ENCODE peak calls at places on chromosomes 3 and 15, in eight cellular contexts. L, D, Z, P, Y, H, W and U are unnamed samples.

GRCh38 chr3:100796556-100796955 is 87.3 kb downstream of the TFG start:
- DNase-seq in H (peak; percentile 9), W (peak; percentile 54), D (no peak), P (no peak), Y (no peak), L (no peak), Z (no peak), U (no peak)

GRCh38 chr15:51739056-51739455 is 1.6 kb upstream of the LYSMD2 start:
- DNase-seq in D (no peak), L (no peak), H (no peak), W (no peak), P (no peak), Y (no peak), Z (no peak), U (no peak)

GRCh38 chr3:21754839-21755238 is 3.8 kb upstream of the ZNF385D start:
- DNase-seq in D (no peak), Y (no peak), L (no peak), P (no peak), H (no peak), Z (no peak), W (no peak), U (no peak)

GRCh38 chr15:30023798-30024295 is 58.9 kb upstream of the GOLGA8J start:
- DNase-seq in H (no peak), W (peak; percentile 24), D (no peak), Z (no peak), P (no peak), L (no peak), Y (no peak), U (no peak)

GRCh38 chr3:112390783-112391641 is 58.1 kb downstream of the CD200 start:
- DNase-seq in Z (no peak), L (no peak), H (no peak), D (no peak), W (peak; percentile 79), Y (no peak), P (no peak), U (peak; percentile 64)

GRCh38 chr3:73786346-73786807 is 161.6 kb upstream of the PDZRN3 start:
- DNase-seq in Y (no peak), Z (no peak), L (no peak), D (no peak), W (peak; percentile 97), P (no peak), H (no peak), U (peak; percentile 93)

GRCh38 chr3:178436773-178437172 is 99.5 kb upstream of the KCNMB2 start:
- DNase-seq in Z (no peak), W (peak; percentile 69), L (no peak), Y (no peak), H (peak; percentile 32), P (peak; percentile 21), D (peak; percentile 25), U (no peak)

GRCh38 chr3:94159062-94159726 is 96.3 kb downstream of the NSUN3 start:
- DNase-seq in Z (peak; percentile 61), W (peak; percentile 67), P (no peak), H (no peak), Y (no peak), L (no peak), D (peak; percentile 9), U (no peak)

GRCh38 chr3:39101022-39101689 is 6.3 kb downstream of the GORASP1 start:
- DNase-seq in Y (no peak), Z (peak; percentile 28), D (peak; percentile 84), P (peak; percentile 79), H (peak; percentile 35), L (peak; percentile 44), W (peak; percentile 44), U (no peak)

GRCh38 chr15:89442671-89443307 is 53.6 kb downstream of the RHCG start:
- DNase-seq in L (peak; percentile 78), W (peak; percentile 32), H (peak; percentile 73), P (peak; percentile 51), D (peak; percentile 73), Z (peak; percentile 87), Y (no peak), U (no peak)

GRCh38 chr3:185176756-185177359 is 24.0 kb upstream of the C3orf70 start:
- DNase-seq in Y (peak; percentile 31), H (peak; percentile 54), Z (peak; percentile 52), W (peak; percentile 45), L (peak; percentile 46), D (peak; percentile 35), P (peak; percentile 21), U (no peak)

GRCh38 chr3:63875510-63875909 is 11.8 kb downstream of the ATXN7 start:
- DNase-seq in Y (no peak), H (no peak), P (no peak), D (no peak), Z (no peak), W (no peak), L (no peak), U (no peak)

GRCh38 chr15:85763157-85763556 is 31.6 kb downstream of the KLHL25 start:
- DNase-seq in W (no peak), D (no peak), H (no peak), Y (no peak), P (no peak), Z (no peak), L (no peak), U (no peak)

GRCh38 chr3:192851821-192852352 is 65.8 kb downstream of the MB21D2 start:
- DNase-seq in Z (no peak), L (no peak), Y (peak; percentile 38), P (no peak), H (no peak), D (no peak), W (peak; percentile 76), U (peak; percentile 84)

GRCh38 chr3:115858995-115859807 is 235.9 kb downstream of the GAP43 start:
- DNase-seq in L (no peak), P (no peak), H (peak; percentile 50), Z (no peak), W (no peak), Y (no peak), D (no peak), U (no peak)

GRCh38 chr3:33146791-33147445 is 33.1 kb downstream of the CRTAP start:
- DNase-seq in W (peak; percentile 65), H (no peak), Z (no peak), Y (no peak), L (no peak), P (no peak), D (no peak), U (no peak)

GRCh38 chr3:143000525-143000924 is 845 bp upstream of the U2SURP start:
- DNase-seq in D (peak; percentile 34), Z (no peak), L (no peak), W (peak; percentile 27), Y (no peak), H (no peak), P (no peak), U (no peak)

GRCh38 chr3:185280572-185281365 is 26.9 kb upstream of the EHHADH start:
- DNase-seq in W (peak; percentile 74), L (no peak), D (peak; percentile 61), H (peak; percentile 36), Y (no peak), Z (peak; percentile 15), P (peak; percentile 20), U (no peak)

GRCh38 chr3:128170866-128171516 is 17.7 kb downstream of the EEFSEC start:
- DNase-seq in D (peak; percentile 72), H (peak; percentile 83), W (peak; percentile 84), Z (peak; percentile 83), L (peak; percentile 77), P (no peak), Y (peak; percentile 65), U (no peak)

GRCh38 chr3:124747111-124747981 is 17.1 kb downstream of the UMPS start:
- DNase-seq in P (no peak), H (no peak), D (no peak), Y (no peak), L (no peak), Z (no peak), W (no peak), U (no peak)

GRCh38 chr15:29216955-29217354 is 52.7 kb downstream of the NSMCE3 start:
- DNase-seq in Z (no peak), D (no peak), W (no peak), Y (no peak), L (no peak), P (no peak), H (no peak), U (no peak)

DNA sequence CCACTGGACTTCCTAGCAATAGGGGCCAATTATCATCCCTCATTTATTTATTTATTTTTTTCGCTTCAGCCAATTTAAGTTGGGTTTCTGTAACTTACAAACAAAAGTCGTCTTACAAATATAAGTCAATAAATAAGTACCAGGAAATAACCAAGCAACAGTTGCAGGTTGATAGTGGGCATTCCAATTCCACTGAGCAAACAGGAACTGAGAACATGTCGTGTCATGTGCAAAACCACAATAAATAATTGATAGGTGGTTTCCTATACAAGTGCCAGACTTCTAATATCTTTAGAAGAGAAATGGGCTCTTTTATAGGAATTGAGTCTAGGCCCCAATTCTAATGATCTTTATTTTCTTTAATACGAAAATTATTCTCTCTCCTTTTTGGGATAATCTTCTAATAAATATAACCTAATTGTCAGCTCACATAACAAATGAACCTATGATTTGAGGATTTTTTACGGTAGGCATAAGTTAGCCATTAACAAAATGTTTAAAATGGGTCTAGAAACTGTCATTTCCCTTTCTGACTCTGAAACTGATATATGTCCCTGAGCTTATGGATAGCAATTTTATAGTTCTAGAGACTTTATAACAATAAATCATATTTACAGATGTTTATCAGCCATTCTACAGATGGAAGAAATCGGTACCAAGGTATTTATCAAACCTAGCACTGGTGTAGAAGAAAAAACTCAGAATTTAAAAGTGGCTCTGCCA is 571.8 kb downstream of the FOXP1 start:
- DNase-seq in P (peak; percentile 16), Y (no peak), Z (no peak), W (peak; percentile 31), D (no peak), L (no peak), H (no peak), U (no peak)
- TF ChIP-seq CTCF in P (no peak), Y (no peak), Z (no peak), W (no peak), D (no peak), L (no peak), H (no peak), U (no peak)

GRCh38 chr3:51710631-51711351 is 3.9 kb downstream of the GRM2 start:
- DNase-seq in Y (peak; percentile 4), W (no peak), L (no peak), P (peak; percentile 28), D (no peak), H (peak; percentile 29), Z (no peak), U (peak; percentile 41)
- TF ChIP-seq CTCF in Y (no peak), W (no peak), L (no peak), P (no peak), D (no peak), H (peak; percentile 13), Z (peak; percentile 16), U (no peak)

DNA sequence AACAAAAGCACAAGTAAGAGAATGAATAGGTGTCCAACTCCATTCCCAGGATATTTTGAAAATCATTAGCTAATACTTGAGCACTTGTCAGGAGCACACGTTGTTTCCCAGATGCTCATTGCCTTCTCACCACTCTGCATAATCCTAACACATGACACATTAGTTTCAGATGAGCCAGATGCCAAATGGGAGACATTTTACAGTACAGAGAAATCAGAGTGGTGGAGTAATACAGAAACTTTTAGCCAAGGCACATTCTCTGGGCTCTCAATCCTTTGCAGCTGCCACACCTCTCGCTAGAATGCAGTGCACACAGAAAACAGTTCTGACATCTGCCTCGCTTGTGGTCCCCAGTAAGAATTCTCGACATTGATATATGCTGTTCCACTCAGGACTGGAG is 76.6 kb downstream of the P3H2 start:
- DNase-seq in H (no peak), P (no peak), Z (no peak), W (peak; percentile 78), Y (no peak), D (no peak), L (no peak), U (no peak)
- TF ChIP-seq CTCF in H (no peak), P (no peak), Z (no peak), W (no peak), Y (no peak), D (no peak), L (no peak), U (no peak)

GRCh38 chr3:67875858-67876257 is 221.4 kb upstream of the SUCLG2 start:
- DNase-seq in P (no peak), D (no peak), Z (no peak), H (no peak), W (no peak), L (no peak), Y (no peak), U (no peak)
- TF ChIP-seq CTCF in P (no peak), D (no peak), Z (no peak), H (no peak), W (no peak), L (no peak), Y (no peak), U (no peak)